ENCODE peak calls at places on chromosomes 13 and 19, in four cellular contexts. One of them, this sample, is unnamed.

GRCh38 chr19:49672131-49672919 is 4.7 kb upstream of the PRMT1 start:
- DNase-seq in uterus: peak; percentile 68
- DNase-seq in IMR-90: peak; percentile 61
- DNase-seq in kidney epithelial cell: no peak
- DNase-seq in this sample: peak; percentile 72

GRCh38 chr19:7986321-7987083 is 18.9 kb downstream of the ELAVL1 start:
- DNase-seq in uterus: no peak
- DNase-seq in IMR-90: peak; percentile 82
- DNase-seq in kidney epithelial cell: peak; percentile 49
- DNase-seq in this sample: no peak

GRCh38 chr13:79404985-79405384 is 1.1 kb downstream of the RBM26 start:
- DNase-seq in uterus: no peak
- DNase-seq in IMR-90: no peak
- DNase-seq in kidney epithelial cell: no peak
- DNase-seq in this sample: no peak

GRCh38 chr13:33740134-33740538 is 77.8 kb upstream of the RFC3 start:
- DNase-seq in uterus: no peak
- DNase-seq in IMR-90: peak; percentile 32
- DNase-seq in kidney epithelial cell: no peak
- DNase-seq in this sample: peak; percentile 17

GRCh38 chr19:30313353-30313750 is 58.8 kb upstream of the ZNF536 start:
- DNase-seq in uterus: no peak
- DNase-seq in IMR-90: no peak
- DNase-seq in kidney epithelial cell: no peak
- DNase-seq in this sample: no peak

GRCh38 chr13:75938811-75939525 is 302.8 kb downstream of the LMO7 start:
- DNase-seq in uterus: no peak
- DNase-seq in IMR-90: peak; percentile 19
- DNase-seq in kidney epithelial cell: no peak
- DNase-seq in this sample: no peak

GRCh38 chr13:23644527-23644926 is 74.3 kb downstream of the TNFRSF19 start:
- DNase-seq in uterus: no peak
- DNase-seq in IMR-90: peak; percentile 86
- DNase-seq in kidney epithelial cell: no peak
- DNase-seq in this sample: no peak

GRCh38 chr19:35126624-35126959 is 8.3 kb downstream of the LGI4 start:
- DNase-seq in uterus: no peak
- DNase-seq in IMR-90: no peak
- DNase-seq in kidney epithelial cell: no peak
- DNase-seq in this sample: no peak

GRCh38 chr13:67147257-67148218 is 82.6 kb downstream of the PCDH9 start:
- DNase-seq in uterus: no peak
- DNase-seq in IMR-90: peak; percentile 72
- DNase-seq in kidney epithelial cell: peak; percentile 9
- DNase-seq in this sample: no peak

GRCh38 chr19:50003810-50004419 is 21.3 kb downstream of the VRK3 start:
- DNase-seq in uterus: peak; percentile 77
- DNase-seq in IMR-90: peak; percentile 97
- DNase-seq in kidney epithelial cell: peak; percentile 83
- DNase-seq in this sample: peak; percentile 93

GRCh38 chr19:48963371-48964204 is 1.5 kb upstream of the FTL start:
- DNase-seq in uterus: peak; percentile 87
- DNase-seq in IMR-90: peak; percentile 71
- DNase-seq in kidney epithelial cell: no peak
- DNase-seq in this sample: peak; percentile 79

GRCh38 chr19:4724252-4724514 is 541 bp upstream of the DPP9 start:
- DNase-seq in uterus: no peak
- DNase-seq in IMR-90: no peak
- DNase-seq in kidney epithelial cell: no peak
- DNase-seq in this sample: no peak

GRCh38 chr19:1090731-1091543 is 4.2 kb downstream of the POLR2E start:
- DNase-seq in uterus: no peak
- DNase-seq in IMR-90: no peak
- DNase-seq in kidney epithelial cell: no peak
- DNase-seq in this sample: no peak

GRCh38 chr19:58482372-58482771 is 6.2 kb downstream of the ZNF446 start:
- DNase-seq in uterus: no peak
- DNase-seq in IMR-90: no peak
- DNase-seq in kidney epithelial cell: no peak
- DNase-seq in this sample: no peak

GRCh38 chr13:98169331-98169730 is 7.7 kb downstream of the RNF113B start:
- DNase-seq in uterus: no peak
- DNase-seq in IMR-90: no peak
- DNase-seq in kidney epithelial cell: no peak
- DNase-seq in this sample: no peak

GRCh38 chr19:34082289-34083077 is 89.8 kb upstream of the LSM14A start:
- DNase-seq in uterus: no peak
- DNase-seq in IMR-90: no peak
- DNase-seq in kidney epithelial cell: no peak
- DNase-seq in this sample: no peak

GRCh38 chr19:40279761-40280607 is 5.2 kb downstream of the AKT2 start:
- DNase-seq in uterus: no peak
- DNase-seq in IMR-90: no peak
- DNase-seq in kidney epithelial cell: no peak
- DNase-seq in this sample: no peak

GRCh38 chr13:41812851-41813250 is 148.1 kb downstream of the VWA8 start:
- DNase-seq in uterus: no peak
- DNase-seq in IMR-90: no peak
- DNase-seq in kidney epithelial cell: no peak
- DNase-seq in this sample: no peak

GRCh38 chr13:65074248-65074647 is 2155.9 kb downstream of the PCDH9 start:
- DNase-seq in uterus: no peak
- DNase-seq in IMR-90: no peak
- DNase-seq in kidney epithelial cell: no peak
- DNase-seq in this sample: no peak

GRCh38 chr13:52929826-52930225 is 81.4 kb upstream of the PCDH8 start:
- DNase-seq in uterus: no peak
- DNase-seq in IMR-90: no peak
- DNase-seq in kidney epithelial cell: no peak
- DNase-seq in this sample: no peak

GRCh38 chr19:15563325-15563794 is 51.7 kb upstream of the CYP4F8 start:
- DNase-seq in uterus: no peak
- DNase-seq in IMR-90: no peak
- DNase-seq in kidney epithelial cell: no peak
- DNase-seq in this sample: peak; percentile 55

GRCh38 chr13:98310485-98311199 is 133.6 kb upstream of the RNF113B start:
- DNase-seq in uterus: no peak
- DNase-seq in IMR-90: no peak
- DNase-seq in kidney epithelial cell: no peak
- DNase-seq in this sample: no peak

GRCh38 chr13:99133848-99134247 is 66.8 kb upstream of the UBAC2 start:
- DNase-seq in uterus: no peak
- DNase-seq in IMR-90: no peak
- DNase-seq in kidney epithelial cell: no peak
- DNase-seq in this sample: no peak

GRCh38 chr13:30792257-30793000 is 57.1 kb downstream of the ALOX5AP start:
- DNase-seq in uterus: peak; percentile 78
- DNase-seq in IMR-90: peak; percentile 94
- DNase-seq in kidney epithelial cell: peak; percentile 84
- DNase-seq in this sample: peak; percentile 99

GRCh38 chr19:35247526-35248309 is 1.1 kb upstream of the LSR start:
- DNase-seq in uterus: no peak
- DNase-seq in IMR-90: no peak
- DNase-seq in kidney epithelial cell: peak; percentile 70
- DNase-seq in this sample: no peak

GRCh38 chr13:80783926-80784325 is 443.0 kb upstream of the SPRY2 start:
- DNase-seq in uterus: no peak
- DNase-seq in IMR-90: no peak
- DNase-seq in kidney epithelial cell: peak; percentile 67
- DNase-seq in this sample: no peak

GRCh38 chr19:610801-611505 is 21.3 kb downstream of the HCN2 start:
- DNase-seq in uterus: no peak
- DNase-seq in IMR-90: peak; percentile 76
- DNase-seq in kidney epithelial cell: no peak
- DNase-seq in this sample: no peak

GRCh38 chr19:29294343-29294811 is 81.4 kb upstream of the UQCRFS1 start:
- DNase-seq in uterus: no peak
- DNase-seq in IMR-90: peak; percentile 21
- DNase-seq in kidney epithelial cell: no peak
- DNase-seq in this sample: no peak

GRCh38 chr19:29292562-29292961 is 79.6 kb upstream of the UQCRFS1 start:
- DNase-seq in uterus: no peak
- DNase-seq in IMR-90: no peak
- DNase-seq in kidney epithelial cell: no peak
- DNase-seq in this sample: no peak

GRCh38 chr19:29292146-29292545 is 79.2 kb upstream of the UQCRFS1 start:
- DNase-seq in uterus: no peak
- DNase-seq in IMR-90: no peak
- DNase-seq in kidney epithelial cell: no peak
- DNase-seq in this sample: no peak

GRCh38 chr19:29293292-29293691 is 80.3 kb upstream of the UQCRFS1 start:
- DNase-seq in uterus: no peak
- DNase-seq in IMR-90: no peak
- DNase-seq in kidney epithelial cell: no peak
- DNase-seq in this sample: no peak

GRCh38 chr19:29293736-29294342 is 80.9 kb upstream of the UQCRFS1 start:
- DNase-seq in uterus: no peak
- DNase-seq in IMR-90: no peak
- DNase-seq in kidney epithelial cell: no peak
- DNase-seq in this sample: no peak
- H3K27me3 ChIP-seq in uterus: no peaks in the 10 kb centered on the region
- H3K27me3 ChIP-seq in IMR-90: no peaks in the 10 kb centered on the region
- H3K27me3 ChIP-seq in kidney epithelial cell: no peaks in the 10 kb centered on the region
- H3K27me3 ChIP-seq in this sample: no peaks in the 10 kb centered on the region

GRCh38 chr13:110310541-110311491 is 3.7 kb downstream of the COL4A2 start:
- DNase-seq in uterus: no peak
- DNase-seq in IMR-90: no peak
- DNase-seq in kidney epithelial cell: no peak
- DNase-seq in this sample: no peak
- H3K27me3 ChIP-seq in uterus: no peaks in the 10 kb centered on the region
- H3K27me3 ChIP-seq in IMR-90: no peaks in the 10 kb centered on the region
- H3K27me3 ChIP-seq in kidney epithelial cell: no peaks in the 10 kb centered on the region
- H3K27me3 ChIP-seq in this sample: no peaks in the 10 kb centered on the region

DNA sequence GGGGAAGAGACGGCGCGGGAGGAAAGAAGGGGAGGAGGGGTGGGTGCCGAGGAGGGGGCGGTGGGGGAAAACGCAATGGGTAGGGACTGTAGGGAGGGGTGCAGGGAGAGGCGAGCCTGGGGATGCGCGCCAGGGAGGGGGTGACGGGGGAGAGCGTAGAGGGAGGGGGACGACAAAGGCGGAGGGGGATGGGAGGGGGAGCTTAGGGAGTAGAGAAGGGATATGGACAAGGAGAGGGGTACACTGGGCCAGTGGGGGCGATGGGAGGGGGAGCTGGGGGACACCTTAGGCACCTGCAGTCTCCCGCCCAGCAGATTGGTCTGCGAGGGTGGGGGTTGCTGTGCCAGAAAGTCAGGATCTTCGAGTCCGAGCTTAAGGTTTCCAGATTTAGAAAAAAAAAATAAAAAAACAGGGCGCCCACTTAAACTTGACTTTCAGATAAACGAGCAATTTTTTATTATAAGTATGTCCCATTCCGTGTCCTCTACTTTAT is 15.7 kb downstream of the CCDC124 start:
- DNase-seq in uterus: peak; percentile 62
- DNase-seq in IMR-90: no peak
- DNase-seq in kidney epithelial cell: no peak
- DNase-seq in this sample: no peak
- H3K27me3 ChIP-seq in uterus: peaks cover 28% of the 10 kb centered on the region
- H3K27me3 ChIP-seq in IMR-90: peaks cover 49% of the 10 kb centered on the region
- H3K27me3 ChIP-seq in kidney epithelial cell: peaks cover 50% of the 10 kb centered on the region
- H3K27me3 ChIP-seq in this sample: peaks cover 46% of the 10 kb centered on the region

GRCh38 chr19:45931055-45931454 is 16.5 kb upstream of the NANOS2 start:
- DNase-seq in uterus: no peak
- DNase-seq in IMR-90: no peak
- DNase-seq in kidney epithelial cell: no peak
- DNase-seq in this sample: no peak

GRCh38 chr19:45935267-45935666 is 20.7 kb upstream of the NANOS2 start:
- DNase-seq in uterus: no peak
- DNase-seq in IMR-90: no peak
- DNase-seq in kidney epithelial cell: no peak
- DNase-seq in this sample: no peak

GRCh38 chr19:45934551-45935230 is 20.1 kb upstream of the NANOS2 start:
- DNase-seq in uterus: no peak
- DNase-seq in IMR-90: no peak
- DNase-seq in kidney epithelial cell: no peak
- DNase-seq in this sample: no peak

GRCh38 chr19:45929247-45929646 is 14.7 kb upstream of the NANOS2 start:
- DNase-seq in uterus: no peak
- DNase-seq in IMR-90: no peak
- DNase-seq in kidney epithelial cell: no peak
- DNase-seq in this sample: no peak

DNA sequence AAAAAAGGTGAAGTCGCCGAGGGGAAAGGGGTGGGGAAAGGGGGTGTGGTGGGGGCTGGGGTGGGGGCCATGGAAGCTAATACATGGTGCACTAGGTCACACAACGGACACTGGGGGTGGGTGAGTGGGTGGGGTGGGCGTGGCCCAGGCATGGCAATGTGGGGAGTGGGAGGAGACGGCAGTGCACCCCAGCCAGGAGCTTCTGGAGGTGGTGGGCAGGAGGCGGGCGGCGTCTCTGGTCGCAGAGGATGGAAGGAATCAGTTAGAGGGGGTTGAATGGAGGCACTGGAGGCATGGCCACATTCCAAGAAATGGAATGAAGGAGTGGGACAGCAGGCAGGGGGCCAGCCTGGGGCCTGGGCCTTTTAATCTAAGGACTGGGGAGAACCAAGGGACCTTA is 19.2 kb upstream of the NANOS2 start:
- DNase-seq in uterus: no peak
- DNase-seq in IMR-90: no peak
- DNase-seq in kidney epithelial cell: no peak
- DNase-seq in this sample: no peak
- H3K27me3 ChIP-seq in uterus: no peaks in the 10 kb centered on the region
- H3K27me3 ChIP-seq in IMR-90: peaks cover 47% of the 10 kb centered on the region
- H3K27me3 ChIP-seq in kidney epithelial cell: peaks cover 10% of the 10 kb centered on the region
- H3K27me3 ChIP-seq in this sample: peaks cover 41% of the 10 kb centered on the region

DNA sequence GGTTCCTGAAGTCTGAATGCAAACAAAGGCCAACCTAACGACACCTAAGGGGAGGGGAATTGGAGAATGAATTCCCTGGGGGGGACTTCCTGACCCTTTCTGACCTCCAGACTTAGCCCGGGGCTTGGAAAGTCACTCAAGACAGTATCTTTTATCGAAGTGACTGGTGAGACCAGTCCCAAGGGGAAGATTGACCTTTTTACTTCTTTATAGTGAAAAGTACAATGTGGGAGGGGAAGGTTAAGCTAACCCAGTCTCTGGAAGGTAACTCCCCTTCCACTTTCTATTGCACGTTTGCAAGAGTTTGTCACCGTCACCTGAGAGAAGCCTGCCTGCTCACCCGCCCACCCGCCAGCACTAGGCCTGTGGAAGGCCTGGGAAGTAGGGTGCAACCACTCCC is 111.9 kb downstream of the EFNB2 start:
- DNase-seq in uterus: no peak
- DNase-seq in IMR-90: no peak
- DNase-seq in kidney epithelial cell: no peak
- DNase-seq in this sample: no peak
- H3K27me3 ChIP-seq in uterus: no peaks in the 10 kb centered on the region
- H3K27me3 ChIP-seq in IMR-90: no peaks in the 10 kb centered on the region
- H3K27me3 ChIP-seq in kidney epithelial cell: no peaks in the 10 kb centered on the region
- H3K27me3 ChIP-seq in this sample: no peaks in the 10 kb centered on the region